ENCODE peak calls at places on chromosome 16, in nine cellular contexts. B is esophagus muscularis mucosa, Y is endothelial cell of umbilical vein, I is Panc1, G is spleen, O is GM23338, K is HCT116, X is stomach, F is transverse colon. Z is an unnamed sample.

GRCh38 chr16:52469775-52470174 is 77.2 kb downstream of the TOX3 start:
- DNase-seq in B (no peak), Y (no peak), I (no peak), G (no peak), O (peak; percentile 54), K (no peak), X (no peak), F (no peak), Z (no peak)

GRCh38 chr16:68300736-68301459 is 9.8 kb downstream of the SLC7A6OS start:
- DNase-seq in B (no peak), Y (no peak), I (no peak), G (no peak), O (no peak), K (no peak), X (no peak), F (no peak), Z (no peak)

GRCh38 chr16:66899945-66900688 is 18.6 kb downstream of the CDH16 start:
- DNase-seq in B (no peak), Y (peak; percentile 74), I (no peak), G (no peak), O (peak; percentile 64), K (no peak), X (peak; percentile 87), F (peak; percentile 86), Z (no peak)

GRCh38 chr16:8679156-8679555 is 4.7 kb downstream of the ABAT start:
- DNase-seq in B (no peak), Y (no peak), I (no peak), G (peak; percentile 1), O (no peak), K (no peak), X (no peak), F (no peak), Z (no peak)

GRCh38 chr16:57791156-57791902 is 11.0 kb downstream of the KIFC3 start:
- DNase-seq in B (no peak), Y (no peak), I (no peak), G (no peak), O (no peak), K (no peak), X (no peak), F (no peak), Z (no peak)

GRCh38 chr16:72947379-72948237 is 100.3 kb downstream of the ZFHX3 start:
- DNase-seq in B (no peak), Y (no peak), I (no peak), G (peak; percentile 48), O (no peak), K (no peak), X (no peak), F (no peak), Z (no peak)

GRCh38 chr16:50972899-50973298 is 178.2 kb downstream of the SALL1 start:
- DNase-seq in B (no peak), Y (no peak), I (no peak), G (no peak), O (no peak), K (no peak), X (no peak), F (no peak), Z (no peak)

GRCh38 chr16:54231336-54231735 is 55.3 kb downstream of the IRX3 start:
- DNase-seq in B (no peak), Y (no peak), I (no peak), G (no peak), O (no peak), K (no peak), X (no peak), F (no peak), Z (no peak)

GRCh38 chr16:16148755-16149154 is 74.5 kb downstream of the ABCC6 start:
- DNase-seq in B (no peak), Y (no peak), I (no peak), G (no peak), O (no peak), K (no peak), X (no peak), F (no peak), Z (no peak)

GRCh38 chr16:85253127-85253941 is 141.1 kb upstream of the CIBAR2 start:
- DNase-seq in B (no peak), Y (peak; percentile 28), I (no peak), G (peak; percentile 92), O (peak; percentile 80), K (no peak), X (peak; percentile 70), F (peak; percentile 55), Z (peak; percentile 32)

GRCh38 chr16:56613706-56614105 is 5.3 kb downstream of the MT2A start:
- DNase-seq in B (no peak), Y (no peak), I (no peak), G (no peak), O (no peak), K (no peak), X (no peak), F (no peak), Z (no peak)

GRCh38 chr16:53510704-53511070 is 7.7 kb upstream of the AKTIP start:
- DNase-seq in B (no peak), Y (no peak), I (no peak), G (no peak), O (no peak), K (no peak), X (no peak), F (no peak), Z (no peak)

GRCh38 chr16:19844945-19845641 is 39.6 kb downstream of the GPRC5B start:
- DNase-seq in B (no peak), Y (no peak), I (peak; percentile 36), G (no peak), O (no peak), K (no peak), X (no peak), F (no peak), Z (no peak)

GRCh38 chr16:16127469-16128116 is 95.7 kb downstream of the ABCC6 start:
- DNase-seq in B (peak; percentile 94), Y (peak; percentile 77), I (peak; percentile 62), G (peak; percentile 85), O (peak; percentile 93), K (peak; percentile 48), X (peak; percentile 74), F (peak; percentile 66), Z (peak; percentile 51)

GRCh38 chr16:30740364-30741251 is 7.6 kb upstream of the PHKG2 start:
- DNase-seq in B (peak; percentile 95), Y (peak; percentile 19), I (no peak), G (no peak), O (peak; percentile 72), K (peak; percentile 87), X (peak; percentile 95), F (peak; percentile 92), Z (peak; percentile 97)
- TF ChIP-seq POLR2AphosphoS5 in B (peak; percentile 61), Y (no peak), I (peak; percentile 9), G (no peak), O (no peak), K (peak; percentile 63), X (no peak), F (peak; percentile 73), Z (peak; percentile 99)

GRCh38 chr16:89289428-89290395 is 72.2 kb downstream of the ZNF778 start:
- DNase-seq in B (no peak), Y (peak; percentile 58), I (peak; percentile 27), G (peak; percentile 92), O (peak; percentile 92), K (peak; percentile 52), X (peak; percentile 83), F (peak; percentile 81), Z (peak; percentile 47)
- H3K4me1 ChIP-seq in B (peaks cover 22% of the 10 kb centered on the region), Y (no peaks in the 10 kb centered on the region), I (peaks cover 22% of the 10 kb centered on the region), G (no peaks in the 10 kb centered on the region), O (peaks cover 40% of the 10 kb centered on the region), K (no peaks in the 10 kb centered on the region), X (peaks cover 11% of the 10 kb centered on the region), F (no peaks in the 10 kb centered on the region), Z (no peaks in the 10 kb centered on the region)

DNA sequence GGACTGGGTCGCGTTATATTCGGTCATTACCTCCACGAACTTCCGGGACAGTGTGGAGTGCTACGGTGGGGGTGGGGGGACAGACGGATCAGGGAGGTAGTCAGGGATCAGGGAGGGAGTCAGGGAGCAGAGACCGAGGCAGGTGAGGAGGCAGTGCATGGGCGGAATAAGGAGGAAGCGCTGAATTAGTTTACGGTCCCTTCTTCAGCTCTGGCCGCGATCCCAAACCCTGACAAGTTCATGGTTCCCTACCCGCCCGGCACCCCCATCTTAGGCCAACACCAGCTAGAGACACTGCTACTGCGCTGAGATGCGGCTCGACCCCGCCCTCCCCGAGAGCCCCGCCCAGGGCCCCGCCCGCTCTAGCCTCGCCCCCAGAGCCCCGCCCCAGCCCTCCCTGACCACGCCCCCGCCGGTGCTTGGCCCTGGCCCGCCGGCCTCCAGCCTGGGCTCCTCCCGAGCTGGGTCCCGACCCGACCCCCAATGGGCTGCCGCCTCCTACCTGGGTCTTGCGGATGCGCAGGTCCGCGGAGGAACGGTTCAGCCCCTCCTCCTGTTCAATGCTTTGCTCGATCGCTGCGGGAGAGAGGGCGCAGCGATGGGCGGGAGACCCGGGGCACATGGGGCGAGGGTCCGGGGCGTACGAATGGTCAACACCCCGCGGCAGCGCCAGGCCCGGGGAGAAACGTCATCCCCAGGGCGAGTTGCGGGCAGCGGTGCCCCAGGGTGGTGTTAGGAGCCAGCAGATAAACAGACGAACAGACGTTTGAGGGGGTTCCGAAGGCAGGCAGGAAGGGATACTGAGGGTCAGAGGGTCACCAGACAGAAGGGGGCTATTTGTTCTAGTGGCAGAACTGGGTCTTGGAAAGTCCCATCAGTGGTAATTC is 12.2 kb downstream of the HSD3B7 start:
- DNase-seq in B (peak; percentile 96), Y (peak; percentile 37), I (peak; percentile 82), G (peak; percentile 96), O (peak; percentile 93), K (peak; percentile 43), X (peak; percentile 83), F (peak; percentile 87), Z (peak; percentile 68)
- TF ChIP-seq POLR2AphosphoS5 in B (peak; percentile 86), Y (peak; percentile 52), I (peak; percentile 65), G (peak; percentile 82), O (peak; percentile 71), K (peak; percentile 87), X (no peak), F (peak; percentile 74), Z (peak; percentile 13)

GRCh38 chr16:3070608-3071111 is 5.2 kb downstream of the IL32 start:
- DNase-seq in B (no peak), Y (no peak), I (no peak), G (peak; percentile 60), O (no peak), K (no peak), X (no peak), F (no peak), Z (no peak)

GRCh38 chr16:3071655-3072054 is 6.2 kb downstream of the IL32 start:
- DNase-seq in B (no peak), Y (no peak), I (no peak), G (peak; percentile 47), O (no peak), K (no peak), X (no peak), F (no peak), Z (no peak)

GRCh38 chr16:3074860-3075545 is 9.6 kb downstream of the IL32 start:
- DNase-seq in B (no peak), Y (no peak), I (no peak), G (peak; percentile 94), O (no peak), K (no peak), X (peak; percentile 46), F (peak; percentile 63), Z (no peak)

GRCh38 chr16:3076577-3076976 is 11.1 kb downstream of the IL32 start:
- DNase-seq in B (no peak), Y (no peak), I (no peak), G (peak; percentile 70), O (no peak), K (no peak), X (no peak), F (no peak), Z (no peak)

DNA sequence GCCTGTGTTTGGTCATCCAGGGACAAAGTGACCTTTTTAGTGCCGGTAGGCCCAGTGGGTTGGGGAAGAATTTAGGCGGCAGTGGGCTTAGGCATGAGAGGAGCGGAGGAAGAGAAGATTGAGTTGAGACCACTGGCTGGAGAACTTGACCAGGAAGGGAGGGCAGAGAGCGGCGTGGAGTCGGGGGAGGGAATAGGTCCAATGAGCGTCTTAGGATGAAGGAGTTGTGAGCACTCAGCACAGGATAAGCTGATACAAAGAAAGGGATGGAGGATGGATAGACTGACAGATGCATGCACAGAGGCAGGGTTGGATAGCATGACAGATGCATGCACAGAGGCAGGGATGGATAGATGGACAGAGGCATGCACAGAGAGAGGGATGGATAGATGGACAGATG is 8.0 kb downstream of the IL32 start:
- DNase-seq in B (no peak), Y (no peak), I (no peak), G (peak; percentile 70), O (no peak), K (no peak), X (no peak), F (no peak), Z (no peak)
- H3K4me1 ChIP-seq in B (peaks cover 6% of the 10 kb centered on the region), Y (no peaks in the 10 kb centered on the region), I (no peaks in the 10 kb centered on the region), G (peaks cover 8% of the 10 kb centered on the region), O (peaks cover under 1% of the 10 kb centered on the region), K (no peaks in the 10 kb centered on the region), X (no peaks in the 10 kb centered on the region), F (peaks cover under 1% of the 10 kb centered on the region), Z (no peaks in the 10 kb centered on the region)

Z was measured in prostate gland.